ENCODE peak calls at places on chromosomes 16 and 17, in six cellular contexts. One of them, this sample, is unnamed.

GRCh38 chr17:2707721-2708584 is 3.6 kb downstream of the CLUH start:
- DNase-seq in A549: peak
- DNase-seq in K562: peak
- DNase-seq in GM23338: peak
- DNase-seq in HepG2: peak
- DNase-seq in HCT116: no peak
- DNase-seq in this sample: no peak

GRCh38 chr17:19502517-19502916 is 31.1 kb upstream of the SLC47A1 start:
- DNase-seq in A549: no peak
- DNase-seq in K562: no peak
- DNase-seq in GM23338: no peak
- DNase-seq in HepG2: no peak
- DNase-seq in HCT116: no peak
- DNase-seq in this sample: peak

GRCh38 chr17:46892192-46892703 is 30.7 kb upstream of the GOSR2 start:
- DNase-seq in A549: no peak
- DNase-seq in K562: no peak
- DNase-seq in GM23338: no peak
- DNase-seq in HepG2: no peak
- DNase-seq in HCT116: no peak
- DNase-seq in this sample: no peak

GRCh38 chr16:17106243-17106791 is 364.4 kb downstream of the XYLT1 start:
- DNase-seq in A549: no peak
- DNase-seq in K562: no peak
- DNase-seq in GM23338: peak
- DNase-seq in HepG2: no peak
- DNase-seq in HCT116: no peak
- DNase-seq in this sample: no peak

GRCh38 chr17:16977932-16978331 is 6.0 kb upstream of the TNFRSF13B start:
- DNase-seq in A549: no peak
- DNase-seq in K562: no peak
- DNase-seq in GM23338: peak
- DNase-seq in HepG2: no peak
- DNase-seq in HCT116: no peak
- DNase-seq in this sample: no peak

GRCh38 chr16:12519986-12520385 is 283.7 kb downstream of the CPPED1 start:
- DNase-seq in A549: no peak
- DNase-seq in K562: no peak
- DNase-seq in GM23338: no peak
- DNase-seq in HepG2: no peak
- DNase-seq in HCT116: no peak
- DNase-seq in this sample: no peak

GRCh38 chr17:75036643-75037268 is 10.0 kb downstream of the ATP5PD start:
- DNase-seq in A549: peak
- DNase-seq in K562: peak
- DNase-seq in GM23338: peak
- DNase-seq in HepG2: no peak
- DNase-seq in HCT116: peak
- DNase-seq in this sample: no peak

GRCh38 chr16:11016993-11017392 is 72.6 kb downstream of the CLEC16A start:
- DNase-seq in A549: peak
- DNase-seq in K562: peak
- DNase-seq in GM23338: no peak
- DNase-seq in HepG2: peak
- DNase-seq in HCT116: peak
- DNase-seq in this sample: no peak

GRCh38 chr16:20064931-20065330 is 8.8 kb downstream of the GPR139 start:
- DNase-seq in A549: no peak
- DNase-seq in K562: no peak
- DNase-seq in GM23338: no peak
- DNase-seq in HepG2: no peak
- DNase-seq in HCT116: no peak
- DNase-seq in this sample: no peak

GRCh38 chr16:17416461-17417221 is 54.1 kb downstream of the XYLT1 start:
- DNase-seq in A549: no peak
- DNase-seq in K562: no peak
- DNase-seq in GM23338: peak
- DNase-seq in HepG2: no peak
- DNase-seq in HCT116: no peak
- DNase-seq in this sample: peak

GRCh38 chr17:2192367-2193028 is 111.1 kb downstream of the SMG6 start:
- DNase-seq in A549: peak
- DNase-seq in K562: no peak
- DNase-seq in GM23338: no peak
- DNase-seq in HepG2: no peak
- DNase-seq in HCT116: peak
- DNase-seq in this sample: peak

GRCh38 chr17:68867759-68868516 is 87.3 kb downstream of the ABCA8 start:
- DNase-seq in A549: no peak
- DNase-seq in K562: no peak
- DNase-seq in GM23338: peak
- DNase-seq in HepG2: no peak
- DNase-seq in HCT116: no peak
- DNase-seq in this sample: no peak

GRCh38 chr17:35521150-35521549 is 16.3 kb downstream of the SLFN12L start:
- DNase-seq in A549: no peak
- DNase-seq in K562: no peak
- DNase-seq in GM23338: no peak
- DNase-seq in HepG2: no peak
- DNase-seq in HCT116: no peak
- DNase-seq in this sample: peak

GRCh38 chr16:83305092-83305491 is 502.7 kb upstream of the HSBP1 start:
- DNase-seq in A549: no peak
- DNase-seq in K562: no peak
- DNase-seq in GM23338: no peak
- DNase-seq in HepG2: no peak
- DNase-seq in HCT116: no peak
- DNase-seq in this sample: no peak

GRCh38 chr16:75263963-75264445 is 12.6 kb upstream of the BCAR1 start:
- DNase-seq in A549: no peak
- DNase-seq in K562: no peak
- DNase-seq in GM23338: no peak
- DNase-seq in HepG2: no peak
- DNase-seq in HCT116: no peak
- DNase-seq in this sample: no peak

DNA sequence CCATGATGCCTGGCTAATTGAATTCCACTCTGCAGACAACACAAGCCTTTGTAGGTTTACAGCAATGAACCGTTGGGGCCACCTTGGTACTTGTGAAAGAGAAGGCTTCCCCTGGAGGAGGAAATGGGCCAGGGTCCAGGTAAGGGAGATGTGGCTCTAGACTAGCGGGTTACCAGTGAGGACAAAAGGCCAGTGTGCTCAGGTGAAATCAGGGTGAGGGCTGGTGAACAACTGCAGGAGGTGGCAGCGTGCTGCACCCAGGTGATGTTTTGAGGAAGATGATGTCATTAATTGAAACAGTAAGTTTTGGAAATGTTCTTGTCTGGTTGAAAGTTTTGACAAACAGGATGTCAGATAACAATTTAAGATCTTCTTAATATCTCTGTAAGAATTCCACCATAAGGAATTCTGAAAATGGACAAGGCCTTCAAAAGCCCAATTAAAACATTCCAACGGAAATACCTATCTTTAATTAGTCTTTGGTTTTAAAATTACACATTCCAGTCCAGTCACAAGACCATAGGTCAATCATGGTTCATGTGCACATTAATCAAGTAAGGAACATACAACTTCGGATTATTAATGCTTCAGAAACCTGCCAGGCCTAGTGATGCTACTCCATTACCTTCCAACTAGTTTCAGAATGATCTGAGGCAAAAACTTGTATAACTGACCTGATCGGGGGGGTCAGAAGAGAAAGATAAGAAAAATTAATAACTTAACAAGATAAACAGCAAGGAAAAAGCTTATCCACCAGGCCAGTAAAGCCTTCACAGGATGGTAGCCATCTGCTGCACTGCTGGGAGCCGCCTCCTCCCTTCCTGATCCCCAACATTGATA is 6.4 kb downstream of the SDR42E1 start:
- DNase-seq in A549: no peak
- DNase-seq in K562: no peak
- DNase-seq in GM23338: no peak
- DNase-seq in HepG2: no peak
- DNase-seq in HCT116: no peak
- DNase-seq in this sample: no peak
- TF ChIP-seq REST in A549: no peak
- TF ChIP-seq REST in K562: no peak
- TF ChIP-seq REST in GM23338: no peak
- TF ChIP-seq REST in HepG2: no peak
- TF ChIP-seq REST in HCT116: no peak
- TF ChIP-seq REST in this sample: no peak

GRCh38 chr16:84647830-84648594 is at the start of gene KLHL36:
- DNase-seq in A549: peak
- DNase-seq in K562: peak
- DNase-seq in GM23338: peak
- DNase-seq in HepG2: no peak
- DNase-seq in HCT116: no peak
- DNase-seq in this sample: peak

GRCh38 chr16:84648595-84649510 is 542 bp downstream of the KLHL36 start:
- DNase-seq in A549: no peak
- DNase-seq in K562: peak
- DNase-seq in GM23338: peak
- DNase-seq in HepG2: no peak
- DNase-seq in HCT116: no peak
- DNase-seq in this sample: peak

GRCh38 chr16:84652565-84652964 is 4.3 kb downstream of the KLHL36 start:
- DNase-seq in A549: no peak
- DNase-seq in K562: no peak
- DNase-seq in GM23338: no peak
- DNase-seq in HepG2: no peak
- DNase-seq in HCT116: no peak
- DNase-seq in this sample: no peak

GRCh38 chr16:84650062-84650991 is 2.0 kb downstream of the KLHL36 start:
- DNase-seq in A549: peak
- DNase-seq in K562: no peak
- DNase-seq in GM23338: no peak
- DNase-seq in HepG2: peak
- DNase-seq in HCT116: no peak
- DNase-seq in this sample: no peak

GRCh38 chr16:84649511-84649861 is 1.2 kb downstream of the KLHL36 start:
- DNase-seq in A549: no peak
- DNase-seq in K562: no peak
- DNase-seq in GM23338: no peak
- DNase-seq in HepG2: no peak
- DNase-seq in HCT116: no peak
- DNase-seq in this sample: no peak
- H3K4me3 ChIP-seq in A549: peak
- H3K4me3 ChIP-seq in K562: peak
- H3K4me3 ChIP-seq in GM23338: peak
- H3K4me3 ChIP-seq in HepG2: peak
- H3K4me3 ChIP-seq in HCT116: peak
- H3K4me3 ChIP-seq in this sample: no peak

GRCh38 chr17:7629939-7630571 is at the start of gene SHBG:
- DNase-seq in A549: no peak
- DNase-seq in K562: no peak
- DNase-seq in GM23338: no peak
- DNase-seq in HepG2: no peak
- DNase-seq in HCT116: no peak
- DNase-seq in this sample: no peak
- TF ChIP-seq REST in A549: no peak
- TF ChIP-seq REST in K562: no peak
- TF ChIP-seq REST in GM23338: no peak
- TF ChIP-seq REST in HepG2: no peak
- TF ChIP-seq REST in HCT116: no peak
- TF ChIP-seq REST in this sample: no peak

GRCh38 chr17:27793906-27794380 is 6.4 kb downstream of the NOS2 start:
- DNase-seq in A549: no peak
- DNase-seq in K562: no peak
- DNase-seq in GM23338: no peak
- DNase-seq in HepG2: no peak
- DNase-seq in HCT116: no peak
- DNase-seq in this sample: no peak
- H3K4me3 ChIP-seq in A549: peak
- H3K4me3 ChIP-seq in K562: no peak
- H3K4me3 ChIP-seq in GM23338: peak
- H3K4me3 ChIP-seq in HepG2: peak
- H3K4me3 ChIP-seq in HCT116: no peak
- H3K4me3 ChIP-seq in this sample: no peak

This sample was measured in HL-60.